ENCODE peak calls at places on chromosomes 11 and 22, in eight cellular contexts. One of them, this sample, is unnamed.

GRCh38 chr11:3894128-3894731 is 38.8 kb downstream of the STIM1 start:
- DNase-seq in HL-60: peak
- DNase-seq in transverse colon: peak
- DNase-seq in GM12878: peak
- DNase-seq in stomach: no peak
- DNase-seq in GM23338: no peak
- DNase-seq in K562: no peak
- DNase-seq in spleen: peak
- DNase-seq in this sample: no peak

GRCh38 chr11:69940246-69940610 is 121.0 kb upstream of the FGF3 start:
- DNase-seq in HL-60: no peak
- DNase-seq in transverse colon: no peak
- DNase-seq in GM12878: no peak
- DNase-seq in stomach: no peak
- DNase-seq in GM23338: no peak
- DNase-seq in K562: no peak
- DNase-seq in spleen: peak
- DNase-seq in this sample: no peak

GRCh38 chr11:118790357-118791014 is 478 bp downstream of the DDX6 start:
- DNase-seq in HL-60: peak
- DNase-seq in transverse colon: peak
- DNase-seq in GM12878: peak
- DNase-seq in stomach: peak
- DNase-seq in GM23338: peak
- DNase-seq in K562: no peak
- DNase-seq in spleen: peak
- DNase-seq in this sample: peak

GRCh38 chr11:46951864-46952263 is 15.3 kb downstream of the CSTPP1 start:
- DNase-seq in HL-60: no peak
- DNase-seq in transverse colon: no peak
- DNase-seq in GM12878: no peak
- DNase-seq in stomach: no peak
- DNase-seq in GM23338: no peak
- DNase-seq in K562: no peak
- DNase-seq in spleen: no peak
- DNase-seq in this sample: no peak

GRCh38 chr22:23119492-23120414 is 22.0 kb downstream of the RSPH14 start:
- DNase-seq in HL-60: no peak
- DNase-seq in transverse colon: no peak
- DNase-seq in GM12878: no peak
- DNase-seq in stomach: no peak
- DNase-seq in GM23338: no peak
- DNase-seq in K562: peak
- DNase-seq in spleen: no peak
- DNase-seq in this sample: no peak

GRCh38 chr11:38543311-38543710 is 1945.3 kb upstream of the RAG2 start:
- DNase-seq in HL-60: no peak
- DNase-seq in transverse colon: no peak
- DNase-seq in GM12878: no peak
- DNase-seq in stomach: no peak
- DNase-seq in GM23338: no peak
- DNase-seq in K562: no peak
- DNase-seq in spleen: no peak
- DNase-seq in this sample: no peak

GRCh38 chr11:1628506-1629325 is 859 bp upstream of the KRTAP5-5 start:
- DNase-seq in HL-60: peak
- DNase-seq in transverse colon: peak
- DNase-seq in GM12878: no peak
- DNase-seq in stomach: peak
- DNase-seq in GM23338: peak
- DNase-seq in K562: peak
- DNase-seq in spleen: peak
- DNase-seq in this sample: no peak

GRCh38 chr22:20560716-20561115 is 53.3 kb downstream of the MED15 start:
- DNase-seq in HL-60: no peak
- DNase-seq in transverse colon: no peak
- DNase-seq in GM12878: no peak
- DNase-seq in stomach: no peak
- DNase-seq in GM23338: no peak
- DNase-seq in K562: no peak
- DNase-seq in spleen: no peak
- DNase-seq in this sample: no peak

GRCh38 chr11:27040302-27041115 is at the start of gene BBOX1:
- DNase-seq in HL-60: no peak
- DNase-seq in transverse colon: no peak
- DNase-seq in GM12878: no peak
- DNase-seq in stomach: no peak
- DNase-seq in GM23338: peak
- DNase-seq in K562: no peak
- DNase-seq in spleen: no peak
- DNase-seq in this sample: peak

GRCh38 chr11:129728571-129728970 is 87.1 kb upstream of the TMEM45B start:
- DNase-seq in HL-60: no peak
- DNase-seq in transverse colon: no peak
- DNase-seq in GM12878: no peak
- DNase-seq in stomach: peak
- DNase-seq in GM23338: no peak
- DNase-seq in K562: no peak
- DNase-seq in spleen: no peak
- DNase-seq in this sample: no peak

GRCh38 chr11:16098827-16099226 is 257.5 kb downstream of the SOX6 start:
- DNase-seq in HL-60: no peak
- DNase-seq in transverse colon: no peak
- DNase-seq in GM12878: no peak
- DNase-seq in stomach: no peak
- DNase-seq in GM23338: no peak
- DNase-seq in K562: no peak
- DNase-seq in spleen: no peak
- DNase-seq in this sample: no peak

GRCh38 chr11:133163463-133164419 is 368.6 kb downstream of the OPCML start:
- DNase-seq in HL-60: peak
- DNase-seq in transverse colon: no peak
- DNase-seq in GM12878: peak
- DNase-seq in stomach: no peak
- DNase-seq in GM23338: peak
- DNase-seq in K562: peak
- DNase-seq in spleen: no peak
- DNase-seq in this sample: peak

GRCh38 chr22:36221799-36222751 is 17.3 kb downstream of the APOL2 start:
- DNase-seq in HL-60: peak
- DNase-seq in transverse colon: peak
- DNase-seq in GM12878: no peak
- DNase-seq in stomach: peak
- DNase-seq in GM23338: peak
- DNase-seq in K562: peak
- DNase-seq in spleen: peak
- DNase-seq in this sample: peak

GRCh38 chr22:22884888-22885840 is 2.5 kb upstream of the IGLL5 start:
- DNase-seq in HL-60: no peak
- DNase-seq in transverse colon: peak
- DNase-seq in GM12878: no peak
- DNase-seq in stomach: no peak
- DNase-seq in GM23338: no peak
- DNase-seq in K562: peak
- DNase-seq in spleen: peak
- DNase-seq in this sample: no peak

GRCh38 chr11:61832758-61833157 is 4.7 kb downstream of the FADS2 start:
- DNase-seq in HL-60: no peak
- DNase-seq in transverse colon: no peak
- DNase-seq in GM12878: no peak
- DNase-seq in stomach: peak
- DNase-seq in GM23338: no peak
- DNase-seq in K562: no peak
- DNase-seq in spleen: peak
- DNase-seq in this sample: no peak

GRCh38 chr11:102345923-102346322 is 1.1 kb upstream of the BIRC2 start:
- DNase-seq in HL-60: no peak
- DNase-seq in transverse colon: no peak
- DNase-seq in GM12878: no peak
- DNase-seq in stomach: no peak
- DNase-seq in GM23338: no peak
- DNase-seq in K562: no peak
- DNase-seq in spleen: no peak
- DNase-seq in this sample: no peak
- H3K4me3 ChIP-seq in HL-60: no peak
- H3K4me3 ChIP-seq in transverse colon: peak
- H3K4me3 ChIP-seq in GM12878: peak
- H3K4me3 ChIP-seq in stomach: peak
- H3K4me3 ChIP-seq in GM23338: peak
- H3K4me3 ChIP-seq in K562: peak
- H3K4me3 ChIP-seq in spleen: no peak
- H3K4me3 ChIP-seq in this sample: no peak

DNA sequence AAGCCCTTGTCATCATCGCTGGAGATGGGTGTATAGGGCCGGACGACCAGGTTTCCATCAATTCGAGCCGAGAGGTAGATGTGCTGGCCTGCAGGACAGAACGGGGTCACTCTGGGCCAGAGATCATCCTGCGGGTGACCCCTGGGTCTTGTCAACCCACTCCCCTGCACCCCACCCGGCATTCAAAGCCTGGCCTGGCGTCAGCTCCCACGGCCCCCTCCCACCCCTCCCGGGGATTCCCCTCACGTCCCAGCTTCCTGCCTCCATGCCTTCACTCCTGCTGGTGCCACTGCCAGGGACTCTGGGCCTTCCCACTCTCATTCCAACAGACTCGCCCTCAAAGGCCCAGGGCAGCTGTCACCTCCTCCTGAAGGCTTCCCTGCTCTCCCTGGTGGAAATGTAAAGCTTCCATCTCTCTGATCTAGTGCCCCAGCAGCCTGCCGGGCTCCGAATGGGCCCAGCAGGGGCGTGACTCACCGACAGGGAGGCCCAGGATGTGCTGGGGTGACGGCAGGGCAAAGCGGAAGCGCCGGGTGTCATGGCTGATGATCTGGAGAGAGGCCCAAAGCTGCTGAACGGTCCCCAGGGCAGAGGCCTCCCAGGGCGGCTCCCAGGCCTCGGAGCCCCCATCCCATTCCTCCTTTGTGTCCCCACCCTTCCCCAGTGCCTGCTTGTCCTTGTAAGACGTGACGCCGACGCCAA is 9.3 kb downstream of the ATP5MGL start:
- DNase-seq in HL-60: no peak
- DNase-seq in transverse colon: no peak
- DNase-seq in GM12878: no peak
- DNase-seq in stomach: no peak
- DNase-seq in GM23338: no peak
- DNase-seq in K562: no peak
- DNase-seq in spleen: peak
- DNase-seq in this sample: no peak
- TF ChIP-seq POLR2AphosphoS5 in HL-60: no peak
- TF ChIP-seq POLR2AphosphoS5 in transverse colon: no peak
- TF ChIP-seq POLR2AphosphoS5 in GM12878: no peak
- TF ChIP-seq POLR2AphosphoS5 in stomach: no peak
- TF ChIP-seq POLR2AphosphoS5 in GM23338: no peak
- TF ChIP-seq POLR2AphosphoS5 in K562: no peak
- TF ChIP-seq POLR2AphosphoS5 in spleen: no peak
- TF ChIP-seq POLR2AphosphoS5 in this sample: no peak

GRCh38 chr11:127474735-127475134 is 474.2 kb upstream of the KIRREL3 start:
- DNase-seq in HL-60: no peak
- DNase-seq in transverse colon: no peak
- DNase-seq in GM12878: no peak
- DNase-seq in stomach: no peak
- DNase-seq in GM23338: no peak
- DNase-seq in K562: no peak
- DNase-seq in spleen: no peak
- DNase-seq in this sample: no peak

GRCh38 chr11:127471662-127472061 is 471.1 kb upstream of the KIRREL3 start:
- DNase-seq in HL-60: no peak
- DNase-seq in transverse colon: no peak
- DNase-seq in GM12878: no peak
- DNase-seq in stomach: no peak
- DNase-seq in GM23338: peak
- DNase-seq in K562: no peak
- DNase-seq in spleen: no peak
- DNase-seq in this sample: no peak

DNA sequence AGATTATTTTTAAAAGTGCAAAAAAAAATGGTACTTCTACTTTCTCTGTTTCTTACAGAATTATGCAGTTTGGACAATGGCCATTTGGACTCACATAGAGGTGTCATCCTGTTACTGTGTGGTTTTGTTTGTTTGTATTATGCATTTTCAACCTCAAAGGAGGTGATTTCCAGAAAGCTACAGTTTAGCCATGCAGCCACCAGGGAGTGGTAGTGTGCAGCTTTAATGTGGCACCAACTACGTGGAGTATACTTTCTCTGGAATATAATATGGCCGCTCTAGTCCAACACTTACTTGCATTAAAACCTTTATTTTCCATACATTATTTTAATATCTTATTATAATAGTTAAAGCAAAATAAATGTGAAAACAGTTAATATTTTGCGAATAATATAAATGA is 469.9 kb upstream of the KIRREL3 start:
- DNase-seq in HL-60: peak
- DNase-seq in transverse colon: peak
- DNase-seq in GM12878: no peak
- DNase-seq in stomach: no peak
- DNase-seq in GM23338: peak
- DNase-seq in K562: peak
- DNase-seq in spleen: no peak
- DNase-seq in this sample: no peak
- TF ChIP-seq CTCF in HL-60: peak
- TF ChIP-seq CTCF in transverse colon: no peak
- TF ChIP-seq CTCF in GM12878: peak
- TF ChIP-seq CTCF in stomach: no peak
- TF ChIP-seq CTCF in GM23338: peak
- TF ChIP-seq CTCF in K562: no peak
- TF ChIP-seq CTCF in spleen: no peak
- TF ChIP-seq CTCF in this sample: no peak

GRCh38 chr22:42160830-42161696 is 30.5 kb upstream of the CYP2D6 start:
- DNase-seq in HL-60: no peak
- DNase-seq in transverse colon: peak
- DNase-seq in GM12878: no peak
- DNase-seq in stomach: no peak
- DNase-seq in GM23338: no peak
- DNase-seq in K562: no peak
- DNase-seq in spleen: no peak
- DNase-seq in this sample: no peak
- H3K4me3 ChIP-seq in HL-60: no peak
- H3K4me3 ChIP-seq in transverse colon: no peak
- H3K4me3 ChIP-seq in GM12878: no peak
- H3K4me3 ChIP-seq in stomach: no peak
- H3K4me3 ChIP-seq in GM23338: no peak
- H3K4me3 ChIP-seq in K562: no peak
- H3K4me3 ChIP-seq in spleen: no peak
- H3K4me3 ChIP-seq in this sample: no peak

GRCh38 chr11:60455531-60456042 is at the start of gene MS4A1:
- DNase-seq in HL-60: no peak
- DNase-seq in transverse colon: peak
- DNase-seq in GM12878: peak
- DNase-seq in stomach: no peak
- DNase-seq in GM23338: no peak
- DNase-seq in K562: no peak
- DNase-seq in spleen: no peak
- DNase-seq in this sample: no peak
- TF ChIP-seq POLR2AphosphoS5 in HL-60: no peak
- TF ChIP-seq POLR2AphosphoS5 in transverse colon: no peak
- TF ChIP-seq POLR2AphosphoS5 in GM12878: peak
- TF ChIP-seq POLR2AphosphoS5 in stomach: no peak
- TF ChIP-seq POLR2AphosphoS5 in GM23338: no peak
- TF ChIP-seq POLR2AphosphoS5 in K562: no peak
- TF ChIP-seq POLR2AphosphoS5 in spleen: peak
- TF ChIP-seq POLR2AphosphoS5 in this sample: no peak

GRCh38 chr22:44702479-44703219 is 645 bp downstream of the PRR5 start:
- DNase-seq in HL-60: peak
- DNase-seq in transverse colon: no peak
- DNase-seq in GM12878: no peak
- DNase-seq in stomach: peak
- DNase-seq in GM23338: peak
- DNase-seq in K562: no peak
- DNase-seq in spleen: peak
- DNase-seq in this sample: peak
- TF ChIP-seq CTCF in HL-60: no peak
- TF ChIP-seq CTCF in transverse colon: no peak
- TF ChIP-seq CTCF in GM12878: no peak
- TF ChIP-seq CTCF in stomach: no peak
- TF ChIP-seq CTCF in GM23338: no peak
- TF ChIP-seq CTCF in K562: no peak
- TF ChIP-seq CTCF in spleen: no peak
- TF ChIP-seq CTCF in this sample: peak

This sample was measured in prostate gland.